ENCODE peak calls at places on chromosomes 1 and 21, in seven cellular contexts. One of them, this sample, is unnamed.
A peak's percentile ranks its signal among the peaks of the same experiment; 100 is the strongest.

GRCh38 chr1:221574529-221574928 is 167.4 kb downstream of the DUSP10 start:
- DNase-seq in hepatic stellate cell: no peak
- DNase-seq in DMS153: no peak
- DNase-seq in Kasumi-1: no peak
- DNase-seq in amygdala: no peak
- DNase-seq in aorta: no peak
- DNase-seq in effector CD4-positive, alpha-beta T cell: no peak
- DNase-seq in this sample: no peak

GRCh38 chr1:25256578-25257129 is 9.4 kb upstream of the RSRP1 start:
- DNase-seq in hepatic stellate cell: no peak
- DNase-seq in DMS153: no peak
- DNase-seq in Kasumi-1: no peak
- DNase-seq in amygdala: no peak
- DNase-seq in aorta: no peak
- DNase-seq in effector CD4-positive, alpha-beta T cell: no peak
- DNase-seq in this sample: no peak

GRCh38 chr1:56190975-56191768 is 388.2 kb downstream of the PLPP3 start:
- DNase-seq in hepatic stellate cell: no peak
- DNase-seq in DMS153: no peak
- DNase-seq in Kasumi-1: no peak
- DNase-seq in amygdala: no peak
- DNase-seq in aorta: no peak
- DNase-seq in effector CD4-positive, alpha-beta T cell: no peak
- DNase-seq in this sample: no peak

GRCh38 chr1:58392083-58392482 is 154.4 kb downstream of the OMA1 start:
- DNase-seq in hepatic stellate cell: no peak
- DNase-seq in DMS153: no peak
- DNase-seq in Kasumi-1: peak; percentile 5
- DNase-seq in amygdala: no peak
- DNase-seq in aorta: no peak
- DNase-seq in effector CD4-positive, alpha-beta T cell: no peak
- DNase-seq in this sample: no peak

GRCh38 chr1:231561663-231562383 is 33.4 kb downstream of the TSNAX start:
- DNase-seq in hepatic stellate cell: no peak
- DNase-seq in DMS153: no peak
- DNase-seq in Kasumi-1: no peak
- DNase-seq in amygdala: no peak
- DNase-seq in aorta: no peak
- DNase-seq in effector CD4-positive, alpha-beta T cell: no peak
- DNase-seq in this sample: no peak

GRCh38 chr21:42523211-42523610 is 9.6 kb downstream of the SLC37A1 start:
- DNase-seq in hepatic stellate cell: no peak
- DNase-seq in DMS153: no peak
- DNase-seq in Kasumi-1: no peak
- DNase-seq in amygdala: no peak
- DNase-seq in aorta: no peak
- DNase-seq in effector CD4-positive, alpha-beta T cell: no peak
- DNase-seq in this sample: no peak

GRCh38 chr1:90850925-90851710 is 134.0 kb upstream of the BARHL2 start:
- DNase-seq in hepatic stellate cell: peak; percentile 77
- DNase-seq in DMS153: peak; percentile 19
- DNase-seq in Kasumi-1: peak; percentile 59
- DNase-seq in amygdala: peak; percentile 22
- DNase-seq in aorta: peak; percentile 86
- DNase-seq in effector CD4-positive, alpha-beta T cell: peak; percentile 46
- DNase-seq in this sample: peak; percentile 63

GRCh38 chr21:31352841-31353240 is 8.8 kb upstream of the TIAM1 start:
- DNase-seq in hepatic stellate cell: no peak
- DNase-seq in DMS153: no peak
- DNase-seq in Kasumi-1: no peak
- DNase-seq in amygdala: no peak
- DNase-seq in aorta: no peak
- DNase-seq in effector CD4-positive, alpha-beta T cell: no peak
- DNase-seq in this sample: no peak

GRCh38 chr1:97806336-97806735 is 114.5 kb downstream of the DPYD start:
- DNase-seq in hepatic stellate cell: no peak
- DNase-seq in DMS153: no peak
- DNase-seq in Kasumi-1: no peak
- DNase-seq in amygdala: no peak
- DNase-seq in aorta: no peak
- DNase-seq in effector CD4-positive, alpha-beta T cell: no peak
- DNase-seq in this sample: no peak